ENCODE peak calls at places on chromosome 14, in nine cellular contexts. M is HCEC 1CT, E is mammary epithelial cell, K is neural progenitor cell, Q is ACHN, I is neural crest cell, S is NCI-H1092 treated with DMSO at 0.1 percent for 48 hours, G is anterior cingulate cortex, X is natural killer cell. H is an unnamed sample.

GRCh38 chr14:90644882-90645281 is 171.3 kb downstream of the TTC7B start:
- DNase-seq in G (no peak), S (no peak), E (peak), K (no peak), Q (no peak), I (no peak), M (peak), X (no peak), H (no peak)

GRCh38 chr14:102330806-102331205 is 11.3 kb downstream of the ZNF839 start:
- DNase-seq in K (no peak), Q (no peak), S (no peak), X (no peak), M (no peak), G (no peak), I (no peak), E (no peak), H (no peak)

GRCh38 chr14:67675219-67675582 is 769 bp upstream of the VTI1B start:
- DNase-seq in X (no peak), M (no peak), G (no peak), K (no peak), S (no peak), I (no peak), E (no peak), Q (no peak), H (no peak)

GRCh38 chr14:98548071-98548686 is 723.8 kb downstream of the BCL11B start:
- DNase-seq in M (no peak), I (no peak), E (no peak), X (no peak), G (no peak), S (no peak), K (no peak), Q (no peak), H (no peak)

GRCh38 chr14:100786131-100786530 is 39.8 kb upstream of the MEG3 start:
- DNase-seq in Q (no peak), X (no peak), S (no peak), I (peak), M (no peak), K (no peak), G (peak), E (no peak), H (peak)

GRCh38 chr14:21686468-21686867 is 12.8 kb upstream of the OR4E1 start:
- DNase-seq in G (no peak), E (no peak), S (no peak), I (no peak), K (no peak), X (no peak), M (peak), Q (no peak), H (no peak)

GRCh38 chr14:103195828-103196615 is 72.8 kb downstream of the TNFAIP2 start:
- DNase-seq in K (no peak), S (no peak), G (no peak), M (no peak), E (no peak), I (no peak), X (no peak), Q (no peak), H (no peak)

GRCh38 chr14:25444381-25444780 is 394.4 kb upstream of the STXBP6 start:
- DNase-seq in E (no peak), Q (no peak), X (no peak), I (no peak), M (no peak), S (no peak), G (no peak), K (no peak), H (no peak)

GRCh38 chr14:30808576-30808975 is 65.8 kb upstream of the COCH start:
- DNase-seq in G (no peak), S (no peak), K (no peak), E (peak), I (no peak), M (no peak), X (no peak), Q (no peak), H (no peak)

GRCh38 chr14:42571991-42572390 is 965.3 kb downstream of the LRFN5 start:
- DNase-seq in I (no peak), K (no peak), E (no peak), S (no peak), X (no peak), Q (no peak), G (no peak), M (no peak), H (no peak)

GRCh38 chr14:65098586-65098985 is 3.7 kb downstream of the MAX start:
- DNase-seq in I (no peak), M (peak), K (no peak), S (no peak), E (peak), G (no peak), Q (peak), X (no peak), H (no peak)

GRCh38 chr14:75022655-75023054 is 19.9 kb downstream of the EIF2B2 start:
- DNase-seq in Q (peak), K (peak), I (peak), G (no peak), S (no peak), X (no peak), E (no peak), M (peak), H (peak)

GRCh38 chr14:42683690-42684089 is 1077.0 kb downstream of the LRFN5 start:
- DNase-seq in K (no peak), M (no peak), S (no peak), X (no peak), I (no peak), Q (no peak), G (no peak), E (no peak), H (no peak)

GRCh38 chr14:96383445-96383844 is 8.5 kb upstream of the AK7 start:
- DNase-seq in I (no peak), E (peak), M (peak), S (no peak), K (no peak), G (no peak), X (no peak), Q (no peak), H (no peak)

GRCh38 chr14:31110872-31111271 is 84.7 kb upstream of the STRN3 start:
- DNase-seq in I (no peak), X (no peak), G (no peak), S (no peak), Q (no peak), E (no peak), M (no peak), K (no peak), H (no peak)

GRCh38 chr14:92340938-92341337 is 18.0 kb downstream of the SLC24A4 start:
- DNase-seq in K (no peak), Q (no peak), M (no peak), I (no peak), S (no peak), E (no peak), X (no peak), G (no peak), H (no peak)

GRCh38 chr14:58607571-58608317 is 30.0 kb upstream of the DACT1 start:
- DNase-seq in X (no peak), I (no peak), K (no peak), Q (no peak), E (peak), G (no peak), S (no peak), M (peak), H (peak)

GRCh38 chr14:64495252-64495651 is 8.4 kb downstream of the ZBTB25 start:
- DNase-seq in K (no peak), M (no peak), S (no peak), G (no peak), Q (no peak), E (no peak), X (no peak), I (no peak), H (no peak)

GRCh38 chr14:54590481-54590880 is 23.6 kb downstream of the SAMD4A start:
- DNase-seq in S (no peak), I (no peak), Q (no peak), G (no peak), K (no peak), M (no peak), X (no peak), E (no peak), H (no peak)

GRCh38 chr14:73634333-73634833 is 10.4 kb upstream of the DNAL1 start:
- DNase-seq in E (no peak), M (no peak), X (no peak), Q (peak), I (peak), G (peak), S (peak), K (peak), H (peak)

GRCh38 chr14:68941820-68942219 is 37.3 kb downstream of the ACTN1 start:
- DNase-seq in Q (peak), M (peak), S (no peak), E (peak), I (no peak), X (no peak), G (no peak), K (peak), H (peak)

GRCh38 chr14:49766839-49767238 is 1.1 kb upstream of the KLHDC2 start:
- DNase-seq in Q (peak), X (no peak), K (peak), M (no peak), I (no peak), E (peak), S (no peak), G (no peak), H (peak)

GRCh38 chr14:82075566-82075965 is 541.9 kb upstream of the SEL1L start:
- DNase-seq in G (no peak), K (peak), M (no peak), E (no peak), Q (peak), X (no peak), S (no peak), I (peak), H (no peak)

GRCh38 chr14:92676031-92676430 is 72.4 kb downstream of the LGMN start:
- DNase-seq in I (no peak), M (no peak), E (no peak), K (no peak), S (no peak), G (no peak), X (no peak), Q (no peak), H (no peak)

GRCh38 chr14:35992816-35993511 is 166.8 kb downstream of the BRMS1L start:
- DNase-seq in M (no peak), K (no peak), Q (no peak), E (no peak), G (peak), X (no peak), S (peak), I (no peak), H (peak)

GRCh38 chr14:36022765-36023415 is 153.6 kb downstream of the PTCSC3 start:
- DNase-seq in S (peak), Q (no peak), K (peak), M (no peak), X (no peak), E (no peak), G (no peak), I (no peak), H (peak)

GRCh38 chr14:104999361-104999760 is 13.8 kb downstream of the CLBA1 start:
- DNase-seq in Q (no peak), I (no peak), X (no peak), S (no peak), K (no peak), E (no peak), G (no peak), M (no peak), H (peak)

GRCh38 chr14:24595046-24595808 is 14.3 kb downstream of the GZMH start:
- DNase-seq in E (peak), M (no peak), I (no peak), K (no peak), Q (no peak), X (no peak), S (no peak), G (no peak), H (no peak)

GRCh38 chr14:51079489-51079888 is 15.4 kb downstream of the TRIM9 start:
- DNase-seq in M (no peak), K (no peak), X (no peak), E (peak), Q (no peak), S (peak), I (no peak), G (no peak), H (peak)

GRCh38 chr14:45298427-45299117 is 45.6 kb upstream of the MIS18BP1 start:
- DNase-seq in E (no peak), X (no peak), Q (no peak), I (no peak), K (no peak), S (no peak), G (no peak), M (no peak), H (no peak)

GRCh38 chr14:95523051-95523817 is 6.8 kb upstream of the SYNE3 start:
- DNase-seq in E (no peak), G (no peak), K (no peak), I (no peak), Q (no peak), X (peak), S (no peak), M (no peak), H (no peak)

GRCh38 chr14:37493606-37494005 is 101.4 kb downstream of the FOXA1 start:
- DNase-seq in I (no peak), K (no peak), S (no peak), M (peak), G (no peak), Q (no peak), E (no peak), X (no peak), H (no peak)